ENCODE peak calls at places on chromosome 6, in seven cellular contexts. L is posterior cingulate gyrus; A is stimulated activated CD8-positive, alpha-beta memory T cell treated with anti-CD3 and anti-CD28 coated beads, Interleukin-2, amount 100 ng/mL, for 1 hour; Q is stimulated activated CD4-positive, alpha-beta T cell treated with anti-CD3 and anti-CD28 coated beads, Interleukin-4, amount 100 ng/mL, for 4 hours; B is AG20443; T is T follicular helper cell; D is activated T-cell treated with anti-CD3 and anti-CD28 coated beads, Interleukin-2, amount 50 U/mL, for 48 hours. H is an unnamed sample.

GRCh38 chr6:76612818-76613452 is 540.5 kb upstream of the IMPG1 start:
- DNase-seq in L (no peak), A (no peak), Q (no peak), B (no peak), T (no peak), D (no peak), H (no peak)

GRCh38 chr6:118787746-118788419 is 106.1 kb upstream of the ASF1A start:
- DNase-seq in L (no peak), A (no peak), Q (peak; percentile 11), B (no peak), T (no peak), D (no peak), H (peak; percentile 12)

GRCh38 chr6:170124836-170125235 is 166.0 kb downstream of the DLL1 start:
- DNase-seq in L (no peak), A (no peak), Q (no peak), B (no peak), T (no peak), D (no peak), H (no peak)

GRCh38 chr6:106275692-106276091 is 49.9 kb downstream of the ATG5 start:
- DNase-seq in L (no peak), A (no peak), Q (no peak), B (peak; percentile 15), T (no peak), D (no peak), H (peak; percentile 48)

GRCh38 chr6:3881722-3882421 is 32.7 kb downstream of the FAM50B start:
- DNase-seq in L (no peak), A (no peak), Q (no peak), B (no peak), T (no peak), D (no peak), H (no peak)

GRCh38 chr6:35047265-35048011 is 93.7 kb downstream of the TCP11 start:
- DNase-seq in L (no peak), A (no peak), Q (no peak), B (peak; percentile 76), T (no peak), D (no peak), H (peak; percentile 69)

GRCh38 chr6:106540907-106541306 is 88.4 kb downstream of the RTN4IP1 start:
- DNase-seq in L (no peak), A (no peak), Q (no peak), B (no peak), T (no peak), D (no peak), H (no peak)

GRCh38 chr6:151225919-151226318 is 13.8 kb upstream of the AKAP12 start:
- DNase-seq in L (no peak), A (no peak), Q (no peak), B (no peak), T (no peak), D (no peak), H (no peak)

GRCh38 chr6:49550413-49551125 is at the start of gene C6orf141:
- DNase-seq in L (no peak), A (no peak), Q (peak; percentile 18), B (peak; percentile 22), T (no peak), D (peak; percentile 46), H (no peak)

GRCh38 chr6:155154158-155154830 is 109.5 kb upstream of the CLDN20 start:
- DNase-seq in L (no peak), A (no peak), Q (no peak), B (peak; percentile 81), T (no peak), D (peak; percentile 74), H (peak; percentile 78)

GRCh38 chr6:168388641-168389633 is 52.0 kb upstream of the SMOC2 start:
- DNase-seq in L (no peak), A (no peak), Q (no peak), B (no peak), T (no peak), D (no peak), H (no peak)

GRCh38 chr6:168576388-168576787 is 135.4 kb downstream of the SMOC2 start:
- DNase-seq in L (no peak), A (no peak), Q (no peak), B (no peak), T (no peak), D (no peak), H (no peak)

GRCh38 chr6:39360378-39360777 is 37.9 kb upstream of the KCNK16 start:
- DNase-seq in L (no peak), A (no peak), Q (no peak), B (no peak), T (no peak), D (no peak), H (no peak)

GRCh38 chr6:157288575-157288974 is 34.7 kb downstream of the TMEM242 start:
- DNase-seq in L (no peak), A (no peak), Q (no peak), B (no peak), T (no peak), D (no peak), H (no peak)

GRCh38 chr6:130178692-130179091 is 44.1 kb downstream of the SAMD3 start:
- DNase-seq in L (no peak), A (no peak), Q (no peak), B (peak; percentile 79), T (no peak), D (no peak), H (peak; percentile 83)

GRCh38 chr6:44232676-44233559 is 9.5 kb downstream of the SLC29A1 start:
- DNase-seq in L (no peak), A (no peak), Q (no peak), B (no peak), T (no peak), D (no peak), H (no peak)

GRCh38 chr6:113495521-113495920 is 361.6 kb upstream of the MARCKS start:
- DNase-seq in L (no peak), A (no peak), Q (no peak), B (peak; percentile 45), T (no peak), D (no peak), H (peak; percentile 57)

GRCh38 chr6:94184666-94185464 is 765.5 kb upstream of the EPHA7 start:
- DNase-seq in L (no peak), A (no peak), Q (no peak), B (no peak), T (no peak), D (no peak), H (no peak)

GRCh38 chr6:114342826-114343781 is at the start of gene HS3ST5:
- DNase-seq in L (peak; percentile 57), A (no peak), Q (no peak), B (peak; percentile 55), T (no peak), D (peak; percentile 19), H (peak; percentile 34)

GRCh38 chr6:125846292-125847024 is 55.7 kb downstream of the NCOA7 start:
- DNase-seq in L (no peak), A (no peak), Q (no peak), B (no peak), T (no peak), D (no peak), H (no peak)

GRCh38 chr6:30227763-30228487 is 14.7 kb upstream of the TRIM26 start:
- DNase-seq in L (no peak), A (no peak), Q (peak; percentile 22), B (no peak), T (no peak), D (no peak), H (no peak)

GRCh38 chr6:7542878-7543394 is 1.5 kb downstream of the DSP start:
- DNase-seq in L (no peak), A (no peak), Q (no peak), B (peak; percentile 90), T (no peak), D (no peak), H (peak; percentile 55)

GRCh38 chr6:135212935-135213334 is 31.8 kb downstream of the MYB start:
- DNase-seq in L (no peak), A (no peak), Q (no peak), B (peak; percentile 52), T (no peak), D (no peak), H (peak; percentile 53)

GRCh38 chr6:166813461-166813860 is 142.9 kb downstream of the RNASET2 start:
- DNase-seq in L (no peak), A (no peak), Q (no peak), B (no peak), T (no peak), D (no peak), H (no peak)

H was measured in AG08395.